ENCODE peak calls at places on chromosomes 6 and 20, in six cellular contexts. Q is activated naive CD4-positive, alpha-beta T cell treated with anti-CD3 and anti-CD28 coated beads, Interleukin-2, amount 50 U/mL, for 72 hours; V is GM04503; C is adrenal gland; E is HEK293T; K is non-pigmented ciliary epithelial cell. S is an unnamed sample.

GRCh38 chr6:119052292-119052889 is 26.1 kb downstream of the FAM184A start:
- DNase-seq in Q (peak), V (no peak), C (no peak), E (no peak), K (no peak), S (no peak)

GRCh38 chr6:133945158-133945557 is 7.9 kb upstream of the TBPL1 start:
- DNase-seq in Q (no peak), V (no peak), C (no peak), E (no peak), K (no peak), S (no peak)

GRCh38 chr6:121247386-121247785 is 86.9 kb downstream of the TBC1D32 start:
- DNase-seq in Q (no peak), V (no peak), C (no peak), E (no peak), K (peak), S (no peak)

GRCh38 chr6:138971601-138972000 is 16.5 kb downstream of the REPS1 start:
- DNase-seq in Q (no peak), V (no peak), C (no peak), E (no peak), K (no peak), S (peak)

GRCh38 chr6:125918681-125919566 is 37.6 kb upstream of the HINT3 start:
- DNase-seq in Q (peak), V (no peak), C (peak), E (peak), K (peak), S (no peak)

GRCh38 chr20:62500237-62500864 is 24.6 kb upstream of the GATA5 start:
- DNase-seq in Q (peak), V (no peak), C (peak), E (peak), K (no peak), S (peak)

GRCh38 chr6:95286874-95287273 is 290.5 kb upstream of the MANEA start:
- DNase-seq in Q (no peak), V (no peak), C (no peak), E (no peak), K (no peak), S (no peak)

GRCh38 chr20:63387917-63388316 is 26.8 kb upstream of the CHRNA4 start:
- DNase-seq in Q (no peak), V (no peak), C (no peak), E (no peak), K (no peak), S (no peak)

GRCh38 chr6:36347635-36348034 is 10.9 kb upstream of the BNIP5 start:
- DNase-seq in Q (no peak), V (no peak), C (no peak), E (no peak), K (no peak), S (no peak)

GRCh38 chr20:59828478-59829414 is 104.7 kb downstream of the SYCP2 start:
- DNase-seq in Q (no peak), V (no peak), C (no peak), E (no peak), K (no peak), S (no peak)

GRCh38 chr20:54510546-54511129 is 35.2 kb downstream of the DOK5 start:
- DNase-seq in Q (no peak), V (no peak), C (no peak), E (no peak), K (no peak), S (no peak)

GRCh38 chr20:48262396-48262795 is 477.1 kb upstream of the SULF2 start:
- DNase-seq in Q (no peak), V (no peak), C (no peak), E (no peak), K (no peak), S (no peak)

GRCh38 chr6:108168501-108168979 is 2.7 kb downstream of the NR2E1 start:
- DNase-seq in Q (peak), V (no peak), C (no peak), E (no peak), K (no peak), S (no peak)

GRCh38 chr6:19691465-19692167 is 145.6 kb upstream of the ID4 start:
- DNase-seq in Q (no peak), V (no peak), C (no peak), E (no peak), K (no peak), S (peak)

GRCh38 chr6:90780141-90780540 is 193.3 kb upstream of the MAP3K7 start:
- DNase-seq in Q (no peak), V (no peak), C (no peak), E (no peak), K (no peak), S (no peak)

GRCh38 chr6:121896771-121897170 is 461.3 kb downstream of the GJA1 start:
- DNase-seq in Q (no peak), V (no peak), C (no peak), E (no peak), K (no peak), S (no peak)

GRCh38 chr6:28598757-28599686 is 73.3 kb downstream of the GPX5 start:
- DNase-seq in Q (no peak), V (no peak), C (no peak), E (no peak), K (no peak), S (no peak)

GRCh38 chr20:34516874-34517542 is 786 bp downstream of the DYNLRB1 start:
- DNase-seq in Q (peak), V (no peak), C (no peak), E (peak), K (no peak), S (peak)

GRCh38 chr6:6775074-6775473 is 186.6 kb downstream of the LY86 start:
- DNase-seq in Q (no peak), V (no peak), C (no peak), E (no peak), K (no peak), S (no peak)

GRCh38 chr6:2746557-2747061 is 4.1 kb downstream of the MYLK4 start:
- DNase-seq in Q (no peak), V (no peak), C (no peak), E (no peak), K (no peak), S (no peak)

GRCh38 chr20:57600324-57601210 is 19.7 kb downstream of the ZBP1 start:
- DNase-seq in Q (no peak), V (no peak), C (no peak), E (no peak), K (no peak), S (no peak)

GRCh38 chr6:155185544-155185943 is 78.3 kb upstream of the CLDN20 start:
- DNase-seq in Q (peak), V (no peak), C (no peak), E (no peak), K (no peak), S (no peak)

GRCh38 chr6:37483917-37484785 is 15.5 kb downstream of the CCDC167 start:
- DNase-seq in Q (peak), V (no peak), C (peak), E (peak), K (no peak), S (peak)